ENCODE peak calls at places on chromosomes 5 and 9, in five cellular contexts. One of them, this sample, is unnamed.

GRCh38 chr5:77262685-77263084 is 52.2 kb downstream of the PDE8B start:
- DNase-seq in stomach: no peak
- DNase-seq in body of pancreas: no peak
- DNase-seq in A549: no peak
- DNase-seq in tibial nerve: no peak
- DNase-seq in this sample: no peak

GRCh38 chr5:107919969-107920368 is 249.2 kb upstream of the EFNA5 start:
- DNase-seq in stomach: no peak
- DNase-seq in body of pancreas: no peak
- DNase-seq in A549: no peak
- DNase-seq in tibial nerve: no peak
- DNase-seq in this sample: no peak

GRCh38 chr9:69474821-69475220 is 149.8 kb downstream of the ENTREP1 start:
- DNase-seq in stomach: no peak
- DNase-seq in body of pancreas: no peak
- DNase-seq in A549: no peak
- DNase-seq in tibial nerve: no peak
- DNase-seq in this sample: no peak

GRCh38 chr5:120655828-120656435 is 191.8 kb downstream of the PRR16 start:
- DNase-seq in stomach: peak
- DNase-seq in body of pancreas: peak
- DNase-seq in A549: peak
- DNase-seq in tibial nerve: no peak
- DNase-seq in this sample: peak

GRCh38 chr5:172828911-172829431 is 5.1 kb upstream of the ERGIC1 start:
- DNase-seq in stomach: no peak
- DNase-seq in body of pancreas: no peak
- DNase-seq in A549: no peak
- DNase-seq in tibial nerve: no peak
- DNase-seq in this sample: no peak

GRCh38 chr9:34267660-34268059 is 61.4 kb downstream of the KIF24 start:
- DNase-seq in stomach: no peak
- DNase-seq in body of pancreas: no peak
- DNase-seq in A549: no peak
- DNase-seq in tibial nerve: no peak
- DNase-seq in this sample: no peak

GRCh38 chr5:80184235-80185023 is 71.4 kb downstream of the SERINC5 start:
- DNase-seq in stomach: peak
- DNase-seq in body of pancreas: peak
- DNase-seq in A549: peak
- DNase-seq in tibial nerve: no peak
- DNase-seq in this sample: peak

GRCh38 chr9:72726951-72727350 is 205.5 kb downstream of the TMC1 start:
- DNase-seq in stomach: no peak
- DNase-seq in body of pancreas: no peak
- DNase-seq in A549: no peak
- DNase-seq in tibial nerve: no peak
- DNase-seq in this sample: no peak

GRCh38 chr9:110049699-110050450 is 158.1 kb downstream of the C9orf152 start:
- DNase-seq in stomach: peak
- DNase-seq in body of pancreas: peak
- DNase-seq in A549: no peak
- DNase-seq in tibial nerve: no peak
- DNase-seq in this sample: no peak

GRCh38 chr9:118643118-118643517 is 726.1 kb downstream of the BRINP1 start:
- DNase-seq in stomach: no peak
- DNase-seq in body of pancreas: peak
- DNase-seq in A549: peak
- DNase-seq in tibial nerve: no peak
- DNase-seq in this sample: no peak

GRCh38 chr9:34559616-34560546 is 29.6 kb downstream of the CNTFR start:
- DNase-seq in stomach: peak
- DNase-seq in body of pancreas: peak
- DNase-seq in A549: peak
- DNase-seq in tibial nerve: no peak
- DNase-seq in this sample: peak

GRCh38 chr9:34405719-34406118 is 29.0 kb upstream of the MYORG start:
- DNase-seq in stomach: no peak
- DNase-seq in body of pancreas: no peak
- DNase-seq in A549: no peak
- DNase-seq in tibial nerve: no peak
- DNase-seq in this sample: no peak

GRCh38 chr5:157366741-157367684 is 93.0 kb upstream of the NIPAL4 start:
- DNase-seq in stomach: no peak
- DNase-seq in body of pancreas: no peak
- DNase-seq in A549: peak
- DNase-seq in tibial nerve: peak
- DNase-seq in this sample: peak

GRCh38 chr9:114178076-114178475 is 22.7 kb downstream of the COL27A1 start:
- DNase-seq in stomach: no peak
- DNase-seq in body of pancreas: no peak
- DNase-seq in A549: no peak
- DNase-seq in tibial nerve: no peak
- DNase-seq in this sample: no peak

GRCh38 chr9:86099695-86100364 is 472 bp upstream of the GOLM1 start:
- DNase-seq in stomach: peak
- DNase-seq in body of pancreas: peak
- DNase-seq in A549: peak
- DNase-seq in tibial nerve: no peak
- DNase-seq in this sample: no peak

GRCh38 chr9:136776947-136777346 is 12.6 kb upstream of the LCN15 start:
- DNase-seq in stomach: no peak
- DNase-seq in body of pancreas: no peak
- DNase-seq in A549: no peak
- DNase-seq in tibial nerve: no peak
- DNase-seq in this sample: no peak

GRCh38 chr9:99141849-99142248 is 36.9 kb downstream of the TGFBR1 start:
- DNase-seq in stomach: no peak
- DNase-seq in body of pancreas: no peak
- DNase-seq in A549: no peak
- DNase-seq in tibial nerve: no peak
- DNase-seq in this sample: no peak

GRCh38 chr9:68462004-68462775 is 78.5 kb downstream of the TMEM252 start:
- DNase-seq in stomach: no peak
- DNase-seq in body of pancreas: no peak
- DNase-seq in A549: no peak
- DNase-seq in tibial nerve: no peak
- DNase-seq in this sample: no peak

GRCh38 chr9:12819436-12820185 is 44.8 kb downstream of the LURAP1L start:
- DNase-seq in stomach: no peak
- DNase-seq in body of pancreas: no peak
- DNase-seq in A549: peak
- DNase-seq in tibial nerve: no peak
- DNase-seq in this sample: peak

GRCh38 chr5:54325610-54326311 is 15.4 kb upstream of the ARL15 start:
- DNase-seq in stomach: no peak
- DNase-seq in body of pancreas: no peak
- DNase-seq in A549: no peak
- DNase-seq in tibial nerve: no peak
- DNase-seq in this sample: no peak

GRCh38 chr5:181195249-181195761 is 9.7 kb downstream of the TRIM7 start:
- DNase-seq in stomach: no peak
- DNase-seq in body of pancreas: no peak
- DNase-seq in A549: no peak
- DNase-seq in tibial nerve: no peak
- DNase-seq in this sample: no peak

GRCh38 chr9:136977223-136978072 is at the start of gene PTGDS:
- DNase-seq in stomach: no peak
- DNase-seq in body of pancreas: no peak
- DNase-seq in A549: no peak
- DNase-seq in tibial nerve: peak
- DNase-seq in this sample: no peak

GRCh38 chr9:129323376-129323998 is 145.4 kb upstream of the IER5L start:
- DNase-seq in stomach: no peak
- DNase-seq in body of pancreas: no peak
- DNase-seq in A549: no peak
- DNase-seq in tibial nerve: peak
- DNase-seq in this sample: no peak

GRCh38 chr5:136731241-136731885 is 366.0 kb upstream of the TRPC7 start:
- DNase-seq in stomach: no peak
- DNase-seq in body of pancreas: no peak
- DNase-seq in A549: peak
- DNase-seq in tibial nerve: no peak
- DNase-seq in this sample: no peak

GRCh38 chr5:10854526-10855277 is 93.7 kb upstream of the DAP start:
- DNase-seq in stomach: no peak
- DNase-seq in body of pancreas: no peak
- DNase-seq in A549: no peak
- DNase-seq in tibial nerve: peak
- DNase-seq in this sample: no peak

GRCh38 chr9:83986765-83987401 is 6.3 kb downstream of the RMI1 start:
- DNase-seq in stomach: peak
- DNase-seq in body of pancreas: peak
- DNase-seq in A549: peak
- DNase-seq in tibial nerve: no peak
- DNase-seq in this sample: peak

GRCh38 chr9:21919377-21920362 is 74.5 kb downstream of the CDKN2A start:
- DNase-seq in stomach: no peak
- DNase-seq in body of pancreas: no peak
- DNase-seq in A549: no peak
- DNase-seq in tibial nerve: no peak
- DNase-seq in this sample: peak

GRCh38 chr9:107738789-107739188 is 249.2 kb upstream of the KLF4 start:
- DNase-seq in stomach: no peak
- DNase-seq in body of pancreas: no peak
- DNase-seq in A549: no peak
- DNase-seq in tibial nerve: no peak
- DNase-seq in this sample: no peak
- TF ChIP-seq POLR2A in stomach: no peak
- TF ChIP-seq POLR2A in body of pancreas: no peak
- TF ChIP-seq POLR2A in A549: no peak
- TF ChIP-seq POLR2A in tibial nerve: no peak
- TF ChIP-seq POLR2A in this sample: no peak

GRCh38 chr5:132873119-132873929 is at the start of gene LEAP2:
- DNase-seq in stomach: peak
- DNase-seq in body of pancreas: peak
- DNase-seq in A549: peak
- DNase-seq in tibial nerve: no peak
- DNase-seq in this sample: peak
- TF ChIP-seq POLR2A in stomach: no peak
- TF ChIP-seq POLR2A in body of pancreas: peak
- TF ChIP-seq POLR2A in A549: no peak
- TF ChIP-seq POLR2A in tibial nerve: no peak
- TF ChIP-seq POLR2A in this sample: peak

DNA sequence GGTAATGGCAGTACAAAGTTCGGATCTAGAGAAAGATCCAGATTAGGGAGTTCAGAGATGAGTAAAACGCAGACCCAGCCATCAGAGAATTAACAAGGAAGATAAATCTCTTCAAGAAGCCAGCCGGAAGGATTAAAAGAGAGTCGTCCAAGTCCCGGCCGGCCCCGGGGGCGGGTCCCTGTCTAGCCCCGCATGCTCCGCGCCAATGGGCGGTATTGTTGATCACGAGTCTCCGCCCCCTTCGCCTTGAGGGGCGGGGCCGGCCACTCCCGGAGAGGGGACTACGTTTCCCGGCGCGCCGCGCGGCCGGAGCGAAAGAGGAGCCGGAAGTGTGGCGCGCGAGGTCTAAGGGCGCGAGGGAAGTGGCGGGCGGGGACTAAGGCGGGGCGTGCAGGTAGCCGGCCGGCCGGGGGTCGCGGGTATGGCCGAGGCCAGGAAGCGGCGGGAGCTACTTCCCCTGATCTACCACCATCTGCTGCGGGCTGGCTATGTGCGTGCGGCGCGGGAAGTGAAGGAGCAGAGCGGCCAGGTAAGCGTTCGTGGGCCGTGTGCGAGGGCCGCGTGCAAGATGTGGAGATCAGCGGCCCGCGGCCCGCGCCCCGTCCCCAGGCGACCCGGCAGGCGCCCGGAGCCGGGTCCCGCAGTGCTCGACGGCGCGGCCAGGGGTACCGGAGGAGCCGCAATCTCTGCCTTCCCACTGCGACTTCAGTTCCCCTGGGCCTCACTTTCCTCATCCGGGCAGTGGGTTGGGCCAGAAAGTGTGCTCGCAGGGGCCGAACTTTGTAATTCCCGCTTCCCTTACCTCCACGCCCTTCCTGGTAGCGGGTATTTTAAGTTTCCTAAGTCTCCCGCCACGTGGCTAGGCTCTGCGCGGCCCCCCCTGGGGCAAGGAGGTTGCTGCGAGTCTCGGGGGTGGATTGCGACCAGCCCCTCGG is at the start of gene TCOF1:
- DNase-seq in stomach: peak
- DNase-seq in body of pancreas: peak
- DNase-seq in A549: peak
- DNase-seq in tibial nerve: peak
- DNase-seq in this sample: peak
- TF ChIP-seq POLR2A in stomach: no peak
- TF ChIP-seq POLR2A in body of pancreas: peak
- TF ChIP-seq POLR2A in A549: peak
- TF ChIP-seq POLR2A in tibial nerve: no peak
- TF ChIP-seq POLR2A in this sample: no peak

DNA sequence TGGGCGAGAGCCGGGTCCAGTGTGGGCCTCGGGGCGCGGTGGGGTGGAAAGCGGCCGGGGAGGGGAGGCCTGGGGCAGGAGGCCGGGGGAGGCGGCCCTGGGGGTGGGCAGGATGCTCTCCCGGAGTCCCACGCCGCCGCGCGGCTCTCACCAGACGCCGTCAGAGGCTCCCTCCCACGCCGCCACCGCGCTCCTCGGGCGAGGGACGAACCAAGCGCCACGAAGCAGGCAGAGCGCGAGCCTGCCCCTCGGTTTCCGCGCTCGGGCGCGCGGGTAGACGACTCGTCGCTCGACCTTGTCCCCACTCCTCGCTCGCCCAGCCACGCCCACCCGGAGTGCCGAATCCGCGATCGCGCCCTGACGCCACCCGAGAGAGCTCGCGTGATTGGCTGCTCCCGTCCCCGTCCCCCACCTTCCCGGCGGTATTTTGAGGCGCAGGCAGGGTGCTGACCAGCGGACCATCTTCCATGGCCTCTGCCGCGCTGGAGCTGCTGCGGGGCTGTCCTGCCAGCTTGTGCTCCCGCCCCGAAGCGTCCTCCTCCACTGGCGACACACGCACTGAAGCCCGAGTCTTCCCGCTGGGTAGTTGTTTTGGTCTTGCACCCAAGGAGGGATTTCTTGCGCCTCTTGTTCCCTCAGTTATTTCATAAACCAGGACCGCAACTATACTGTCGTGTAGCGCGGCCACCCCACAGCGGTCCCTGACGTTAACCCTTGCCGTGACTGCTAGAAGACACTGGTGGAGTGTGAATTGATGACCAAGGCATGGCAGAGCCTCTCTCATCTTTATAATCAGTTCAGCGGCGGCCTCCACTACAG is at the start of gene GNE:
- DNase-seq in stomach: peak
- DNase-seq in body of pancreas: peak
- DNase-seq in A549: peak
- DNase-seq in tibial nerve: peak
- DNase-seq in this sample: peak
- TF ChIP-seq POLR2A in stomach: peak
- TF ChIP-seq POLR2A in body of pancreas: peak
- TF ChIP-seq POLR2A in A549: peak
- TF ChIP-seq POLR2A in tibial nerve: peak
- TF ChIP-seq POLR2A in this sample: peak

This sample was measured in HepG2.